ENCODE peak calls at places on chromosomes 4 and X, in nine cellular contexts. S, F, T, U, J, V, N, E and B are unnamed samples.

GRCh38 chrX:1893758-1894294 is 279.0 kb downstream of the ASMT start:
- DNase-seq in S (no peak), V (no peak), E (no peak), U (no peak), N (no peak), T (no peak), J (no peak), F (no peak), B (no peak)

GRCh38 chr4:148445071-148445902 is 3.1 kb upstream of the NR3C2 start:
- DNase-seq in V (no peak), E (no peak), F (peak; percentile 71), T (peak; percentile 79), N (no peak), S (no peak), U (peak; percentile 79), J (no peak), B (no peak)

GRCh38 chr4:173252024-173252935 is 81.9 kb downstream of the HMGB2 start:
- DNase-seq in E (peak; percentile 75), F (no peak), U (no peak), S (peak; percentile 100), V (peak; percentile 63), N (peak; percentile 94), T (peak; percentile 46), J (peak; percentile 97), B (peak; percentile 92)

GRCh38 chrX:71941771-71942170 is 31.1 kb downstream of the NHSL2 start:
- DNase-seq in S (peak; percentile 27), F (no peak), J (peak; percentile 74), U (no peak), V (no peak), N (no peak), T (peak; percentile 15), E (no peak), B (peak; percentile 65)

GRCh38 chr4:95627709-95628108 is 78.9 kb upstream of the UNC5C start:
- DNase-seq in F (no peak), V (no peak), U (no peak), E (no peak), S (no peak), J (peak; percentile 64), T (no peak), N (no peak), B (no peak)

GRCh38 chr4:37687666-37688065 is 1.5 kb upstream of the RELL1 start:
- DNase-seq in E (no peak), J (no peak), V (no peak), N (no peak), U (no peak), S (no peak), T (no peak), F (no peak), B (no peak)

GRCh38 chr4:87121332-87122065 is 98.9 kb downstream of the KLHL8 start:
- DNase-seq in J (no peak), E (no peak), N (no peak), T (no peak), F (no peak), V (no peak), U (peak; percentile 73), S (no peak), B (no peak)

GRCh38 chrX:107654778-107655761 is 26.8 kb downstream of the PRPS1 start:
- DNase-seq in U (peak; percentile 82), J (peak; percentile 80), T (peak; percentile 59), N (peak; percentile 61), V (no peak), F (peak; percentile 71), E (no peak), S (no peak), B (peak; percentile 73)

GRCh38 chrX:20362268-20363002 is 95.7 kb upstream of the RPS6KA3 start:
- DNase-seq in U (no peak), V (no peak), J (peak; percentile 55), F (no peak), T (no peak), S (no peak), E (peak; percentile 48), N (no peak), B (peak; percentile 39)

GRCh38 chrX:87517571-87518141 is at the start of gene KLHL4:
- DNase-seq in N (peak; percentile 13), E (no peak), V (no peak), F (no peak), S (peak; percentile 89), T (no peak), J (peak; percentile 96), U (peak; percentile 3), B (peak; percentile 81)

GRCh38 chr4:121597346-121597934 is 99.3 kb downstream of the ANXA5 start:
- DNase-seq in J (peak; percentile 4), N (no peak), S (no peak), T (no peak), U (no peak), V (no peak), F (no peak), E (no peak), B (no peak)

GRCh38 chrX:15983034-15983433 is 128.4 kb upstream of the AP1S2 start:
- DNase-seq in N (no peak), V (no peak), U (no peak), T (no peak), F (no peak), S (no peak), E (no peak), J (no peak), B (no peak)

GRCh38 chr4:2714918-2715317 is 41.2 kb downstream of the TNIP2 start:
- DNase-seq in T (no peak), F (no peak), S (no peak), J (peak; percentile 55), N (no peak), V (peak; percentile 14), E (no peak), U (no peak), B (peak; percentile 32)

GRCh38 chrX:122552291-122552800 is 631.7 kb upstream of the GRIA3 start:
- DNase-seq in S (no peak), N (no peak), E (no peak), U (no peak), T (no peak), J (no peak), F (no peak), V (no peak), B (peak; percentile 20)
- H3K4me3 ChIP-seq in S (no peak overlapping the region), N (no peak overlapping the region), E (no peak overlapping the region), U (no peak overlapping the region), T (no peak overlapping the region), J (no peak overlapping the region), F (no peak overlapping the region), V (no peak overlapping the region), B (no peak overlapping the region)

DNA sequence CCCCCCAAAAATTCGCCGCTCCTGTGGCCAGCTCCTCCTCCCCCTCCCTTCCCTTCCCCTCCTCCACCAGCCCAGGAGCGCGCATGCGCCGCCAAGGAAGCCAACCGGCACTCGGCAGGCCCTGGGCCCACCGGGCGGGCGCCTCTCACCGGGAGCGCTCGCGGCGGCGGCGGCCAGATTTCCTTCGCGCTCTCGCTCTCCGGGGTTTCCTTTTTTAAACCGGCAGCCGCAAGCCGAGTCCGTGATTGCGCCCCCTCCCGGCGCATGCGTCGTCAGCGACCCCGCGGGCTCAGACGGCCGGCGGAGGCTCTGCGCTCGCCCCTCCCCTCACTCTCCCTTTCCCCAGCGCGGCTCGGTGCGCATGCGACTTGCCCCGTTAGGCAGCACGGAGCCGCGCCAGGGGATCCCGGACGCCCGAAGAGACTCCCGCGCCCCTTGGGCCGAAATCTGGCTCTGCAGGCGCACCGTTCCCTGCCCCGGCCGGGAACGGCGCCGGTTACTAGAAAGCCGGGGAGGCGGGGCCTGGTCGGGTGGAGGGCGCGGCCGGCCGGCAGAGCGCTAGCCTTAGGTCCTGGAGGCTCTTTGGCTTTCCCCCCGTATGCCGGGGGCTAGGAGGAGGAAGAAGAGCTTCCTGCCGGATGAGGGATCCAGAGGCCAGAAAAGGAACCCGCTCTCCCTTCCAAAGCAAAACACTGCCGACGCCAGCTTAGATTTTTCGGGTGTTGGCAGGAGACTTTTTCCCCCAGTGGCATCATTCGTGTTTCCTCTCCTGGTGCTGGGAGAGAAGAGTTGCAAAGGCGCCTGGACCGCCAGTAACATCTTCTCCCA is at the start of gene CLOCK:
- DNase-seq in U (peak; percentile 90), T (peak; percentile 86), V (peak; percentile 48), S (peak; percentile 57), J (peak; percentile 89), E (no peak), N (peak; percentile 90), F (peak; percentile 92), B (peak; percentile 90)
- TF ChIP-seq CTCF in U (peak; percentile 54), T (peak; percentile 62), V (no peak), S (peak; percentile 53), J (peak; percentile 24), E (peak; percentile 49), N (peak; percentile 29), F (peak; percentile 58), B (peak; percentile 51)

GRCh38 chr4:105150511-105150910 is 3.8 kb downstream of the TET2 start:
- DNase-seq in J (peak; percentile 30), N (no peak), V (no peak), S (peak; percentile 85), F (no peak), E (no peak), U (no peak), T (no peak), B (no peak)

GRCh38 chr4:105147226-105148151 is 813 bp downstream of the TET2 start:
- DNase-seq in N (peak; percentile 65), J (peak; percentile 50), F (peak; percentile 47), E (no peak), S (no peak), V (no peak), T (peak; percentile 18), U (peak; percentile 38), B (peak; percentile 56)

GRCh38 chr4:105146286-105147219 is at the start of gene TET2:
- DNase-seq in J (peak; percentile 90), V (peak; percentile 64), F (peak; percentile 89), N (peak; percentile 88), U (peak; percentile 77), S (peak; percentile 75), E (no peak), T (peak; percentile 78), B (peak; percentile 86)

GRCh38 chr4:105153749-105154148 is 7.1 kb downstream of the TET2 start:
- DNase-seq in T (no peak), J (no peak), S (no peak), V (no peak), E (no peak), N (no peak), U (no peak), F (no peak), B (no peak)

DNA sequence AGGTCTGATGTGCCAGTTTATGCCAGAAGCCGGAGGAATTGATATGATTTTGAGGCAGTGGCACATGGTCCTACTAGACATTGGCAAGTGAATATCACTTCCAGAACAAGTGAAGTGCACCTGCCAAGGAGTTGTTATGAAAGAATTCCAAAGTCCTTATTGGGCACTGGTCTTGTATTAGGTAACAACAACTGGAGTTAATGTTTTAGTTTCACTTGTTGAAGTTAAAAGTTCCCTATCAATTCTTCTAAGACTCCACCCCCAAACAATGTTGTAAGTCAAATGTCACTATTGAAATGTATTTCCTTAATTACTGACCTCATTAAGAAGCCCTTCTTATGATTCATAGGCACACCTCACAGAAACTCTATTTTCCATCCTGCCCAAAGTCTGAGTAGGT is 3.1 kb downstream of the TET2 start:
- DNase-seq in J (no peak), T (no peak), U (no peak), E (no peak), V (no peak), S (no peak), N (peak; percentile 10), F (no peak), B (no peak)
- H3K4me3 ChIP-seq in J (no peak overlapping the region), T (no peak overlapping the region), U (no peak overlapping the region), E (no peak overlapping the region), V (peak overlapping the region; percentile 56), S (no peak overlapping the region), N (peak overlapping the region; percentile 99), F (peak overlapping the region; percentile 78), B (no peak overlapping the region)

DNA sequence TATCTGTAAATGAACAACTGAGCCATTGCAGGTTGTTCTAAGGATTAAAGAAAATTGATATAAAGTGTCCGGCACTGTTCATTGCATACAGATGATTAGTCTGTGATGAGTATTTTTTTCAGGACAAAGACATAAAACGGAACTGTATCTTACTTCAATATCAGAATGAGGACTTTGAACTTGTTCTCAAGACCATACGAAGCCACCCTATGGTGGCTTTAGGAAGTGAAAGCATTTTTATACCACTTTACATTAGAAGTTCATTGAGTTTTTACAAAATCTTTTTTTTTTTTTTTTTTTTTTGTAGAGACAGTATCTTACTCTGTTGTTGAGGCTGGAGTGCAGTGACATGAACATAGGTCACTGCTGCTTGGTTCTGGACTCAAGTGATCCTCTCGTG is 45.2 kb upstream of the TRIM2 start:
- DNase-seq in U (no peak), E (no peak), V (no peak), J (no peak), S (no peak), T (no peak), F (no peak), N (no peak), B (no peak)
- TF ChIP-seq CTCF in U (no peak), E (no peak), V (no peak), J (peak; percentile 16), S (peak; percentile 21), T (peak; percentile 36), F (no peak), N (no peak), B (no peak)